ENCODE peak calls at places on chromosome 13, in six cellular contexts. One of them, this sample, is unnamed.

GRCh38 chr13:37109080-37109678 is 3.7 kb upstream of the CSNK1A1L start:
- DNase-seq in testis: no peak
- DNase-seq in colonic mucosa: no peak
- DNase-seq in lung: no peak
- DNase-seq in RCC 7860: no peak
- DNase-seq in BE2C: no peak
- DNase-seq in this sample: peak

GRCh38 chr13:52851153-52851962 is 2.9 kb upstream of the PCDH8 start:
- DNase-seq in testis: peak
- DNase-seq in colonic mucosa: peak
- DNase-seq in lung: peak
- DNase-seq in RCC 7860: no peak
- DNase-seq in BE2C: peak
- DNase-seq in this sample: peak

GRCh38 chr13:93982189-93982918 is 497.1 kb downstream of the DCT start:
- DNase-seq in testis: no peak
- DNase-seq in colonic mucosa: no peak
- DNase-seq in lung: no peak
- DNase-seq in RCC 7860: no peak
- DNase-seq in BE2C: no peak
- DNase-seq in this sample: no peak

GRCh38 chr13:40653558-40654318 is 12.7 kb downstream of the FOXO1 start:
- DNase-seq in testis: no peak
- DNase-seq in colonic mucosa: no peak
- DNase-seq in lung: no peak
- DNase-seq in RCC 7860: no peak
- DNase-seq in BE2C: no peak
- DNase-seq in this sample: no peak

GRCh38 chr13:49214917-49215376 is 5.2 kb upstream of the MLNR start:
- DNase-seq in testis: peak
- DNase-seq in colonic mucosa: peak
- DNase-seq in lung: peak
- DNase-seq in RCC 7860: no peak
- DNase-seq in BE2C: no peak
- DNase-seq in this sample: peak

GRCh38 chr13:41008349-41008980 is 10.7 kb downstream of the ELF1 start:
- DNase-seq in testis: no peak
- DNase-seq in colonic mucosa: no peak
- DNase-seq in lung: no peak
- DNase-seq in RCC 7860: no peak
- DNase-seq in BE2C: no peak
- DNase-seq in this sample: no peak

GRCh38 chr13:30466841-30467252 is 1.1 kb upstream of the HMGB1 start:
- DNase-seq in testis: no peak
- DNase-seq in colonic mucosa: no peak
- DNase-seq in lung: no peak
- DNase-seq in RCC 7860: no peak
- DNase-seq in BE2C: no peak
- DNase-seq in this sample: no peak

GRCh38 chr13:40063278-40063698 is 407.8 kb downstream of the COG6 start:
- DNase-seq in testis: no peak
- DNase-seq in colonic mucosa: no peak
- DNase-seq in lung: no peak
- DNase-seq in RCC 7860: no peak
- DNase-seq in BE2C: peak
- DNase-seq in this sample: no peak

GRCh38 chr13:27953671-27954405 is 15.3 kb downstream of the CDX2 start:
- DNase-seq in testis: peak
- DNase-seq in colonic mucosa: peak
- DNase-seq in lung: peak
- DNase-seq in RCC 7860: no peak
- DNase-seq in BE2C: peak
- DNase-seq in this sample: peak

GRCh38 chr13:43379738-43380137 is 356.4 kb downstream of the DNAJC15 start:
- DNase-seq in testis: no peak
- DNase-seq in colonic mucosa: no peak
- DNase-seq in lung: no peak
- DNase-seq in RCC 7860: no peak
- DNase-seq in BE2C: no peak
- DNase-seq in this sample: no peak

GRCh38 chr13:100541882-100542545 is 46.6 kb downstream of the GGACT start:
- DNase-seq in testis: no peak
- DNase-seq in colonic mucosa: peak
- DNase-seq in lung: no peak
- DNase-seq in RCC 7860: no peak
- DNase-seq in BE2C: no peak
- DNase-seq in this sample: no peak

GRCh38 chr13:52455677-52456041 is 381 bp downstream of the CKAP2 start:
- DNase-seq in testis: peak
- DNase-seq in colonic mucosa: peak
- DNase-seq in lung: peak
- DNase-seq in RCC 7860: peak
- DNase-seq in BE2C: peak
- DNase-seq in this sample: peak

GRCh38 chr13:52414963-52415362 is 9.0 kb upstream of the THSD1 start:
- DNase-seq in testis: no peak
- DNase-seq in colonic mucosa: no peak
- DNase-seq in lung: no peak
- DNase-seq in RCC 7860: peak
- DNase-seq in BE2C: no peak
- DNase-seq in this sample: no peak

GRCh38 chr13:107743523-107743922 is 471.8 kb downstream of the LIG4 start:
- DNase-seq in testis: no peak
- DNase-seq in colonic mucosa: no peak
- DNase-seq in lung: no peak
- DNase-seq in RCC 7860: no peak
- DNase-seq in BE2C: no peak
- DNase-seq in this sample: no peak

GRCh38 chr13:68056816-68057710 is 826.9 kb upstream of the PCDH9 start:
- DNase-seq in testis: no peak
- DNase-seq in colonic mucosa: peak
- DNase-seq in lung: no peak
- DNase-seq in RCC 7860: no peak
- DNase-seq in BE2C: no peak
- DNase-seq in this sample: no peak

GRCh38 chr13:74015137-74015536 is 119.1 kb downstream of the KLF12 start:
- DNase-seq in testis: no peak
- DNase-seq in colonic mucosa: no peak
- DNase-seq in lung: no peak
- DNase-seq in RCC 7860: no peak
- DNase-seq in BE2C: no peak
- DNase-seq in this sample: no peak

GRCh38 chr13:45007225-45007624 is 17.9 kb downstream of the GPALPP1 start:
- DNase-seq in testis: no peak
- DNase-seq in colonic mucosa: no peak
- DNase-seq in lung: no peak
- DNase-seq in RCC 7860: no peak
- DNase-seq in BE2C: no peak
- DNase-seq in this sample: no peak